ENCODE peak calls at places on chromosomes 3 and 15, in nine cellular contexts. I is bronchial epithelial cell, B is mammary epithelial cell, R is uterus, U is colonic mucosa, H is fibroblast of the aortic adventitia, C is Peyer's patch, W is GM12878, K is dorsolateral prefrontal cortex. V is an unnamed sample.

GRCh38 chr15:45064386-45064785 is 41.4 kb downstream of the SORD start:
- DNase-seq in I (no peak), B (peak), R (no peak), U (no peak), H (peak), C (no peak), W (no peak), K (no peak), V (peak)

GRCh38 chr3:42711491-42712343 is 9.1 kb upstream of the HHATL start:
- DNase-seq in I (no peak), B (no peak), R (peak), U (no peak), H (no peak), C (peak), W (no peak), K (peak), V (no peak)

GRCh38 chr3:48859188-48859587 is 11.5 kb upstream of the PRKAR2A start:
- DNase-seq in I (no peak), B (no peak), R (no peak), U (no peak), H (no peak), C (no peak), W (no peak), K (no peak), V (no peak)

GRCh38 chr15:67091073-67091965 is 25.9 kb downstream of the SMAD3 start:
- DNase-seq in I (peak), B (peak), R (peak), U (peak), H (peak), C (no peak), W (peak), K (no peak), V (peak)

GRCh38 chr3:124084398-124084881 is 92.5 kb upstream of the ROPN1 start:
- DNase-seq in I (no peak), B (no peak), R (no peak), U (no peak), H (no peak), C (no peak), W (no peak), K (no peak), V (no peak)

GRCh38 chr3:156543043-156543555 is 11.8 kb downstream of the SSR3 start:
- DNase-seq in I (no peak), B (no peak), R (no peak), U (no peak), H (no peak), C (no peak), W (no peak), K (no peak), V (no peak)

GRCh38 chr3:54954019-54954418 is 26.2 kb upstream of the LRTM1 start:
- DNase-seq in I (peak), B (peak), R (no peak), U (no peak), H (peak), C (no peak), W (no peak), K (no peak), V (no peak)

GRCh38 chr15:101348643-101349496 is 53.8 kb upstream of the SNRPA1 start:
- DNase-seq in I (peak), B (peak), R (no peak), U (peak), H (peak), C (no peak), W (no peak), K (no peak), V (peak)

GRCh38 chr3:10247679-10248183 is 528 bp upstream of the TATDN2 start:
- DNase-seq in I (no peak), B (no peak), R (peak), U (no peak), H (no peak), C (no peak), W (no peak), K (no peak), V (no peak)

GRCh38 chr3:54962200-54962599 is 34.3 kb upstream of the LRTM1 start:
- DNase-seq in I (peak), B (peak), R (no peak), U (no peak), H (no peak), C (no peak), W (no peak), K (no peak), V (no peak)

GRCh38 chr3:45683417-45684326 is 5.5 kb upstream of the SACM1L start:
- DNase-seq in I (peak), B (no peak), R (no peak), U (no peak), H (no peak), C (no peak), W (no peak), K (no peak), V (no peak)

GRCh38 chr3:123034120-123034519 is 6.6 kb upstream of the SEMA5B start:
- DNase-seq in I (no peak), B (no peak), R (no peak), U (no peak), H (no peak), C (no peak), W (no peak), K (no peak), V (no peak)

GRCh38 chr3:65284971-65285370 is 597.2 kb upstream of the ADAMTS9 start:
- DNase-seq in I (no peak), B (no peak), R (no peak), U (no peak), H (no peak), C (no peak), W (no peak), K (no peak), V (no peak)

GRCh38 chr3:155230382-155230781 is 63.1 kb downstream of the STRIT1 start:
- DNase-seq in I (peak), B (peak), R (no peak), U (no peak), H (peak), C (no peak), W (no peak), K (no peak), V (no peak)

GRCh38 chr3:53811143-53811915 is 34.9 kb downstream of the CHDH start:
- DNase-seq in I (no peak), B (no peak), R (no peak), U (peak), H (no peak), C (no peak), W (no peak), K (no peak), V (peak)

GRCh38 chr3:76554717-76555116 is 485.2 kb upstream of the ROBO2 start:
- DNase-seq in I (no peak), B (no peak), R (no peak), U (no peak), H (no peak), C (no peak), W (no peak), K (no peak), V (no peak)

GRCh38 chr15:74376226-74376625 is 8.8 kb upstream of the CYP11A1 start:
- DNase-seq in I (no peak), B (no peak), R (no peak), U (no peak), H (no peak), C (peak), W (no peak), K (no peak), V (no peak)
- TF ChIP-seq CTCF in I (no peak), B (no peak), R (no peak), U (no peak), H (no peak), C (no peak), W (no peak), K (no peak), V (no peak)

GRCh38 chr3:152244156-152244888 is 24.4 kb upstream of the MBNL1 start:
- DNase-seq in I (no peak), B (no peak), R (no peak), U (no peak), H (no peak), C (no peak), W (no peak), K (no peak), V (no peak)
- H3K4me3 ChIP-seq in I (no peak), B (no peak), R (no peak), U (peak), H (no peak), C (peak), W (peak), K (no peak), V (no peak)

DNA sequence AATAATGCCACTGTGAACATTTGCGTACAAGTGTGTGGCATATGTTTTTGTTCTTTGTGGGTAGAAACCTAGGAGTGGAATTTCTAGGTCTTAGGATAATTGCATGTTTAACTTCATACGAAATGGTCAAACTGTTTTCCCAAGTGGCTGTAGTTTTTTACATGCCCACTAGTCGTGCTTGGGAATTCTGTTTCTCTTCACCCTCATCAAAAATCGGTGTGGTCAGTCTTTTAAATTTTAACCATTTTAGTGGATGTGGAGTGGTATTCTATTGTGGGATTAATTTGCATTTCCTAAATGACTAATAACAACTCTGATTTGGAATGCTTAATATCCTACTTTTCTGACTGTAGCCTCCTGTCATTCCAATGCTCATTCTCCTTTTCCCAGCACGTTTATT is 27.6 kb downstream of the ZFAND6 start:
- DNase-seq in I (no peak), B (no peak), R (no peak), U (no peak), H (no peak), C (no peak), W (no peak), K (no peak), V (no peak)
- TF ChIP-seq CTCF in I (peak), B (no peak), R (no peak), U (no peak), H (peak), C (no peak), W (no peak), K (no peak), V (no peak)

DNA sequence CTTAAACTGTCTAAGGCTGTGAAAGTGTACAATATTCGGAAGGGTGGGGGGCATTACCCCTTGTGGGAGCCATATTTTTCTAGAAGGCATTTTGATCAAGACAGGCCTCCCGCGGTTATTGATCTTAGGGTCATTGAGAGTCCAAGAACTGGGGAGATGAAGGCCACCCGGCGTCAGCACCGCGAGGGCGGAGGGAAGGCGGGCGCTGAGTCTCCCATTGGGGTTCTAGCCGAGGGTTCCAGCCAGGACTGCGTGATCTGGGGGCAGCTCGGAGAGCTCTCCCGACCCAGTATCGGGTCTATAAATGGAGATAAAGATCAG is 755 bp upstream of the ST8SIA2 start:
- DNase-seq in I (no peak), B (no peak), R (no peak), U (no peak), H (no peak), C (no peak), W (no peak), K (no peak), V (no peak)
- H3K4me3 ChIP-seq in I (no peak), B (no peak), R (no peak), U (no peak), H (no peak), C (no peak), W (no peak), K (no peak), V (no peak)

GRCh38 chr15:43799209-43799944 is 643 bp downstream of the SERINC4 start:
- DNase-seq in I (no peak), B (no peak), R (no peak), U (peak), H (no peak), C (no peak), W (no peak), K (no peak), V (no peak)
- TF ChIP-seq CTCF in I (no peak), B (no peak), R (no peak), U (no peak), H (no peak), C (no peak), W (peak), K (no peak), V (no peak)

DNA sequence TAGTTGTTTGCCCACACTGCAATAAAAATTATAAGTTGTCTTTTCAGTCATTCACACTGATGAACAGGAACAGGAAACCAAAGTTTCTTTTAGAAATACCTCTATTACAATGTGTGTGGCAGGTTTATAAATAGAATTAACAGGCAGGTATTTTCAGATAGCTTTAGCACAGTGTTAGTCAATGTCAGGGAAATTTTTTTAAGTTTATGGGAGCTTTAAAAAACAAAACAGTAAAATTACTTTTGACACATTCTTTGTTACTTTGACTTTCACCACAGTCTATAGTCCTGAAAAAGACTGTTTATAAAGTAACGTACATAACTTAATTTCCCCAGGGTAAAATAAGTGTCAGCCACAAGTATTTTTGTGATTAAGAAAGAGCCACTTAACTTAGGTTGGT is 38.1 kb downstream of the SERPINI1 start:
- DNase-seq in I (no peak), B (no peak), R (no peak), U (no peak), H (no peak), C (no peak), W (peak), K (no peak), V (no peak)
- H3K4me3 ChIP-seq in I (no peak), B (no peak), R (no peak), U (no peak), H (no peak), C (no peak), W (no peak), K (no peak), V (no peak)

GRCh38 chr3:21290557-21290956 is 460.5 kb downstream of the ZNF385D start:
- DNase-seq in I (no peak), B (no peak), R (no peak), U (no peak), H (no peak), C (no peak), W (no peak), K (no peak), V (no peak)
- TF ChIP-seq CTCF in I (no peak), B (peak), R (no peak), U (no peak), H (peak), C (no peak), W (peak), K (peak), V (no peak)

GRCh38 chr3:137525471-137525870 is 238.6 kb upstream of the SOX14 start:
- DNase-seq in I (no peak), B (no peak), R (no peak), U (no peak), H (no peak), C (no peak), W (no peak), K (no peak), V (no peak)
- H3K4me3 ChIP-seq in I (no peak), B (no peak), R (no peak), U (no peak), H (no peak), C (no peak), W (no peak), K (no peak), V (no peak)

GRCh38 chr3:143441772-143442171 is 322.2 kb downstream of the CHST2 start:
- DNase-seq in I (no peak), B (no peak), R (no peak), U (no peak), H (no peak), C (no peak), W (no peak), K (no peak), V (no peak)
- TF ChIP-seq CTCF in I (no peak), B (no peak), R (no peak), U (no peak), H (no peak), C (no peak), W (no peak), K (no peak), V (no peak)

DNA sequence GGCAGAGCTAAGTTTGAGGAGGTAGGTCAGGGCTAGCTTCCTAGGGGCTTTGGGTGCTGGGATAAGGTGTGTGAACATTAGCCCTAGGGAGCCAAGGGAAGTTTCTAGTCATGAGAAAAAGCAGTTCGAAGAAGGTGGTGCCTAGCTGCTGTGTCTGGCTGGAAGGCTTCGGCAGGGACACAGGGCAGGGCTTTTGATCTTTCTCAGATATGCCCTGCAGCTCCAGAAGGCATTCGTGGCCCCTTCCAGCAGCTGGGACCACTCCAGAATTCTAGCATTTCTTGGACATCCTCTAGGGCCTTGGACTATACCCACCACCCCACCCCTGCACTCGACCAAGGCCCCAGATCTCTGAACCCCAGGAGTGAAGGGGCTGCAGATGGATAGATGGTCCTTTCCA is 88.6 kb downstream of the TOP2B start:
- DNase-seq in I (no peak), B (no peak), R (no peak), U (no peak), H (no peak), C (no peak), W (no peak), K (no peak), V (no peak)
- H3K4me3 ChIP-seq in I (no peak), B (no peak), R (no peak), U (no peak), H (no peak), C (no peak), W (no peak), K (no peak), V (no peak)